ENCODE peak calls at places on chromosomes 4 and X, in four cellular contexts. U is lower leg skin; R is stimulated activated CD4-positive, alpha-beta T cell treated with anti-CD3 and anti-CD28 coated beads, Interleukin-4, amount 100 ng/mL, for 24 hours; K is Ammon's horn. S is an unnamed sample.
A peak's percentile ranks its signal among the peaks of the same experiment; 100 is the strongest.

GRCh38 chr4:16627999-16628398 is 270.4 kb downstream of the LDB2 start:
- DNase-seq in U (no peak), R (no peak), K (no peak), S (no peak)

GRCh38 chrX:26328610-26329319 is 112.8 kb downstream of the MAGEB5 start:
- DNase-seq in U (no peak), R (no peak), K (no peak), S (no peak)

GRCh38 chr4:129641179-129641578 is 545.2 kb downstream of the C4orf33 start:
- DNase-seq in U (peak; percentile 22), R (peak; percentile 34), K (peak; percentile 41), S (no peak)

GRCh38 chr4:36386691-36387090 is 105.3 kb downstream of the DTHD1 start:
- DNase-seq in U (no peak), R (no peak), K (peak; percentile 45), S (no peak)

GRCh38 chr4:30537462-30537861 is 182.7 kb upstream of the PCDH7 start:
- DNase-seq in U (no peak), R (no peak), K (no peak), S (no peak)

GRCh38 chr4:28555851-28556250 is 1695.2 kb downstream of the STIM2 start:
- DNase-seq in U (no peak), R (no peak), K (no peak), S (no peak)

GRCh38 chr4:171846232-171846631 is 33.0 kb downstream of the GALNTL6 start:
- DNase-seq in U (no peak), R (no peak), K (no peak), S (no peak)

GRCh38 chrX:118560380-118560932 is 64.8 kb downstream of the DOCK11 start:
- DNase-seq in U (no peak), R (no peak), K (no peak), S (no peak)

GRCh38 chr4:3439391-3439790 is 2.4 kb upstream of the HGFAC start:
- DNase-seq in U (no peak), R (no peak), K (no peak), S (peak; percentile 82)

GRCh38 chr4:75490155-75490554 is 24.0 kb downstream of the RCHY1 start:
- DNase-seq in U (no peak), R (no peak), K (no peak), S (no peak)

GRCh38 chr4:176791591-176792347 is 953 bp downstream of the VEGFC start:
- DNase-seq in U (no peak), R (no peak), K (no peak), S (peak; percentile 89)

GRCh38 chr4:66606908-66607307 is 936.6 kb upstream of the EPHA5 start:
- DNase-seq in U (no peak), R (no peak), K (no peak), S (no peak)

GRCh38 chr4:27055226-27055760 is 194.7 kb downstream of the STIM2 start:
- DNase-seq in U (no peak), R (no peak), K (no peak), S (no peak)

GRCh38 chrX:153226344-153227190 is 47.5 kb downstream of the MAGEA1 start:
- DNase-seq in U (no peak), R (no peak), K (no peak), S (peak; percentile 58)

GRCh38 chr4:22504931-22505330 is 10.9 kb downstream of the ADGRA3 start:
- DNase-seq in U (no peak), R (no peak), K (no peak), S (no peak)

S was measured in upper lobe of left lung.